ENCODE peak calls at places on chromosomes 11 and 22, in five cellular contexts. M is brain microvascular endothelial cell, L is C1 segment of cervical spinal cord, I is GM20000, Q is anterior cingulate cortex. D is an unnamed sample.

GRCh38 chr11:134538793-134539192 is 126.8 kb upstream of the B3GAT1 start:
- DNase-seq in I (no peak), M (no peak), Q (no peak), L (no peak), D (no peak)

GRCh38 chr11:15565846-15566245 is 451.1 kb downstream of the INSC start:
- DNase-seq in M (no peak), Q (no peak), L (no peak), I (no peak), D (no peak)

GRCh38 chr11:132874638-132875037 is 657.7 kb downstream of the OPCML start:
- DNase-seq in Q (no peak), M (peak), L (no peak), I (no peak), D (no peak)

GRCh38 chr22:50202130-50202671 is 1.4 kb downstream of the SELENOO start:
- DNase-seq in M (no peak), Q (no peak), L (no peak), I (no peak), D (no peak)

GRCh38 chr11:8018742-8019631 is 31.9 kb downstream of the EIF3F start:
- DNase-seq in M (peak), L (peak), Q (peak), I (peak), D (peak)

GRCh38 chr11:6481924-6482275 is 599 bp downstream of the TIMM10B start:
- DNase-seq in M (no peak), L (no peak), Q (no peak), I (no peak), D (no peak)

GRCh38 chr11:110092577-110093406 is at the start of gene ZC3H12C:
- DNase-seq in Q (peak), M (peak), L (peak), I (peak), D (no peak)

GRCh38 chr22:29871684-29872083 is 11.3 kb upstream of the MTMR3 start:
- DNase-seq in L (no peak), I (no peak), M (no peak), Q (no peak), D (no peak)

GRCh38 chr11:99257131-99257530 is 236.4 kb downstream of the CNTN5 start:
- DNase-seq in M (no peak), I (no peak), Q (no peak), L (no peak), D (no peak)

GRCh38 chr11:69380921-69381581 is 87.1 kb downstream of the MYEOV start:
- DNase-seq in M (no peak), L (peak), I (no peak), Q (no peak), D (no peak)

GRCh38 chr22:25219948-25220442 is 556 bp downstream of the CRYBB2 start:
- DNase-seq in L (no peak), M (no peak), Q (no peak), I (no peak), D (no peak)

GRCh38 chr22:37184380-37184755 is 3.7 kb downstream of the C1QTNF6 start:
- DNase-seq in L (no peak), I (no peak), Q (no peak), M (no peak), D (no peak)

GRCh38 chr11:33779849-33780528 is 5.7 kb upstream of the FBXO3 start:
- DNase-seq in M (peak), Q (no peak), L (no peak), I (no peak), D (no peak)

GRCh38 chr11:10669258-10670033 is 24.1 kb downstream of the IRAG1 start:
- DNase-seq in Q (no peak), M (peak), L (no peak), I (no peak), D (no peak)

GRCh38 chr11:13308704-13309103 is 31.1 kb downstream of the BMAL1 start:
- DNase-seq in M (no peak), I (no peak), L (no peak), Q (no peak), D (no peak)

GRCh38 chr11:2214527-2215229 is 43.1 kb upstream of the TH start:
- DNase-seq in Q (no peak), I (no peak), M (no peak), L (no peak), D (no peak)

GRCh38 chr11:123235687-123236261 is 40.7 kb upstream of the CLMP start:
- DNase-seq in L (no peak), Q (no peak), M (no peak), I (no peak), D (no peak)

GRCh38 chr22:19884161-19884953 is 29.7 kb upstream of the GNB1L start:
- DNase-seq in L (no peak), I (no peak), Q (no peak), M (no peak), D (no peak)

GRCh38 chr11:74057251-74058151 is 48.6 kb upstream of the UCP3 start:
- DNase-seq in L (no peak), Q (no peak), I (no peak), M (peak), D (no peak)

GRCh38 chr11:44212128-44212527 is 97.8 kb downstream of the ALX4 start:
- DNase-seq in I (no peak), L (no peak), M (no peak), Q (no peak), D (no peak)

D was measured in activated T-helper 9 cell treated with anti-CD3 and anti-CD28 coated beads, Interleukin-2, amount 50 U/mL, for 16 hours.